ENCODE peak calls at places on chromosomes 7 and 10, in eight cellular contexts. One of them, this sample, is unnamed.
A peak's percentile ranks its signal among the peaks of the same experiment; 100 is the strongest.

GRCh38 chr10:21926949-21927348 is 76.6 kb downstream of the DNAJC1 start:
- DNase-seq in GM23248: peak; percentile 93
- DNase-seq in mesendoderm: peak; percentile 67
- DNase-seq in trophoblast cell: peak; percentile 73
- DNase-seq in K562: peak; percentile 27
- DNase-seq in endothelial cell of umbilical vein: peak; percentile 71
- DNase-seq in mammary epithelial cell: peak; percentile 91
- DNase-seq in OCI-LY7: no peak
- DNase-seq in this sample: peak; percentile 97

GRCh38 chr10:44682516-44682915 is 228.6 kb upstream of the TMEM72 start:
- DNase-seq in trophoblast cell: no peak
- DNase-seq in GM23248: no peak
- DNase-seq in endothelial cell of umbilical vein: no peak
- DNase-seq in mammary epithelial cell: no peak
- DNase-seq in mesendoderm: no peak
- DNase-seq in OCI-LY7: no peak
- DNase-seq in K562: no peak
- DNase-seq in this sample: no peak

GRCh38 chr7:7653568-7654187 is 13.1 kb downstream of the UMAD1 start:
- DNase-seq in trophoblast cell: peak; percentile 33
- DNase-seq in GM23248: peak; percentile 23
- DNase-seq in endothelial cell of umbilical vein: no peak
- DNase-seq in mesendoderm: peak; percentile 85
- DNase-seq in OCI-LY7: peak; percentile 57
- DNase-seq in mammary epithelial cell: no peak
- DNase-seq in K562: peak; percentile 44
- DNase-seq in this sample: no peak

GRCh38 chr10:1374901-1375804 is 319.0 kb downstream of the WDR37 start:
- DNase-seq in OCI-LY7: no peak
- DNase-seq in endothelial cell of umbilical vein: no peak
- DNase-seq in GM23248: no peak
- DNase-seq in mesendoderm: no peak
- DNase-seq in K562: no peak
- DNase-seq in trophoblast cell: no peak
- DNase-seq in mammary epithelial cell: no peak
- DNase-seq in this sample: no peak

GRCh38 chr7:99079104-99079503 is 64.8 kb downstream of the SMURF1 start:
- DNase-seq in mesendoderm: no peak
- DNase-seq in K562: no peak
- DNase-seq in endothelial cell of umbilical vein: no peak
- DNase-seq in trophoblast cell: no peak
- DNase-seq in GM23248: no peak
- DNase-seq in mammary epithelial cell: no peak
- DNase-seq in OCI-LY7: no peak
- DNase-seq in this sample: no peak

GRCh38 chr7:51045319-51046102 is 262.8 kb upstream of the GRB10 start:
- DNase-seq in trophoblast cell: no peak
- DNase-seq in mesendoderm: no peak
- DNase-seq in GM23248: peak; percentile 30
- DNase-seq in OCI-LY7: no peak
- DNase-seq in endothelial cell of umbilical vein: no peak
- DNase-seq in mammary epithelial cell: peak; percentile 60
- DNase-seq in K562: no peak
- DNase-seq in this sample: peak; percentile 51

GRCh38 chr10:99369126-99369525 is 40.0 kb downstream of the CNNM1 start:
- DNase-seq in GM23248: peak; percentile 85
- DNase-seq in OCI-LY7: no peak
- DNase-seq in mesendoderm: no peak
- DNase-seq in trophoblast cell: no peak
- DNase-seq in endothelial cell of umbilical vein: no peak
- DNase-seq in K562: no peak
- DNase-seq in mammary epithelial cell: no peak
- DNase-seq in this sample: no peak

GRCh38 chr7:122887198-122887597 is 938 bp upstream of the CADPS2 start:
- DNase-seq in trophoblast cell: peak; percentile 72
- DNase-seq in OCI-LY7: no peak
- DNase-seq in K562: peak; percentile 17
- DNase-seq in GM23248: peak; percentile 82
- DNase-seq in mesendoderm: peak; percentile 84
- DNase-seq in mammary epithelial cell: peak; percentile 59
- DNase-seq in endothelial cell of umbilical vein: peak; percentile 83
- DNase-seq in this sample: peak; percentile 82

GRCh38 chr10:57218382-57218781 is 857.3 kb upstream of the ZWINT start:
- DNase-seq in endothelial cell of umbilical vein: no peak
- DNase-seq in GM23248: no peak
- DNase-seq in mesendoderm: peak; percentile 41
- DNase-seq in trophoblast cell: peak; percentile 75
- DNase-seq in OCI-LY7: no peak
- DNase-seq in mammary epithelial cell: no peak
- DNase-seq in K562: no peak
- DNase-seq in this sample: no peak

GRCh38 chr10:132463333-132464255 is 66.6 kb downstream of the PWWP2B start:
- DNase-seq in K562: no peak
- DNase-seq in GM23248: peak; percentile 61
- DNase-seq in trophoblast cell: no peak
- DNase-seq in OCI-LY7: no peak
- DNase-seq in mammary epithelial cell: no peak
- DNase-seq in endothelial cell of umbilical vein: no peak
- DNase-seq in mesendoderm: no peak
- DNase-seq in this sample: peak; percentile 23

GRCh38 chr10:133226251-133226808 is 3.7 kb upstream of the UTF1 start:
- DNase-seq in GM23248: peak; percentile 45
- DNase-seq in mammary epithelial cell: peak; percentile 26
- DNase-seq in OCI-LY7: no peak
- DNase-seq in trophoblast cell: no peak
- DNase-seq in K562: no peak
- DNase-seq in mesendoderm: no peak
- DNase-seq in endothelial cell of umbilical vein: no peak
- DNase-seq in this sample: no peak

GRCh38 chr7:17936321-17936720 is 4.0 kb downstream of the SNX13 start:
- DNase-seq in endothelial cell of umbilical vein: no peak
- DNase-seq in mammary epithelial cell: no peak
- DNase-seq in trophoblast cell: no peak
- DNase-seq in mesendoderm: no peak
- DNase-seq in GM23248: no peak
- DNase-seq in K562: no peak
- DNase-seq in OCI-LY7: no peak
- DNase-seq in this sample: no peak

GRCh38 chr10:14356921-14357320 is 26.2 kb upstream of the FRMD4A start:
- DNase-seq in K562: no peak
- DNase-seq in endothelial cell of umbilical vein: no peak
- DNase-seq in mesendoderm: no peak
- DNase-seq in trophoblast cell: no peak
- DNase-seq in GM23248: peak; percentile 6
- DNase-seq in mammary epithelial cell: peak; percentile 73
- DNase-seq in OCI-LY7: no peak
- DNase-seq in this sample: peak; percentile 22

GRCh38 chr7:50854831-50855230 is 72.1 kb upstream of the GRB10 start:
- DNase-seq in GM23248: no peak
- DNase-seq in K562: no peak
- DNase-seq in OCI-LY7: no peak
- DNase-seq in endothelial cell of umbilical vein: no peak
- DNase-seq in trophoblast cell: no peak
- DNase-seq in mammary epithelial cell: no peak
- DNase-seq in mesendoderm: no peak
- DNase-seq in this sample: no peak

GRCh38 chr7:98185101-98185500 is 26.1 kb upstream of the BHLHA15 start:
- DNase-seq in GM23248: no peak
- DNase-seq in trophoblast cell: no peak
- DNase-seq in endothelial cell of umbilical vein: no peak
- DNase-seq in OCI-LY7: no peak
- DNase-seq in mammary epithelial cell: no peak
- DNase-seq in mesendoderm: no peak
- DNase-seq in K562: no peak
- DNase-seq in this sample: no peak

GRCh38 chr10:131865223-131865917 is 35.4 kb upstream of the PPP2R2D start:
- DNase-seq in GM23248: no peak
- DNase-seq in mesendoderm: no peak
- DNase-seq in trophoblast cell: no peak
- DNase-seq in mammary epithelial cell: no peak
- DNase-seq in OCI-LY7: no peak
- DNase-seq in K562: no peak
- DNase-seq in endothelial cell of umbilical vein: no peak
- DNase-seq in this sample: no peak

GRCh38 chr7:16646427-16647081 is 573 bp downstream of the BZW2 start:
- DNase-seq in endothelial cell of umbilical vein: peak; percentile 43
- DNase-seq in mammary epithelial cell: peak; percentile 25
- DNase-seq in K562: no peak
- DNase-seq in trophoblast cell: no peak
- DNase-seq in GM23248: peak; percentile 56
- DNase-seq in OCI-LY7: peak; percentile 55
- DNase-seq in mesendoderm: peak; percentile 32
- DNase-seq in this sample: peak; percentile 43

GRCh38 chr7:98514211-98515150 is 102.6 kb upstream of the NPTX2 start:
- DNase-seq in GM23248: no peak
- DNase-seq in mammary epithelial cell: no peak
- DNase-seq in trophoblast cell: no peak
- DNase-seq in OCI-LY7: no peak
- DNase-seq in endothelial cell of umbilical vein: no peak
- DNase-seq in K562: peak; percentile 69
- DNase-seq in mesendoderm: no peak
- DNase-seq in this sample: no peak

GRCh38 chr10:131022369-131022768 is 289.2 kb downstream of the TCERG1L start:
- DNase-seq in endothelial cell of umbilical vein: no peak
- DNase-seq in mammary epithelial cell: no peak
- DNase-seq in trophoblast cell: no peak
- DNase-seq in K562: no peak
- DNase-seq in mesendoderm: no peak
- DNase-seq in OCI-LY7: no peak
- DNase-seq in GM23248: no peak
- DNase-seq in this sample: no peak

GRCh38 chr7:2521952-2522591 is 2.5 kb downstream of the LFNG start:
- DNase-seq in mesendoderm: no peak
- DNase-seq in trophoblast cell: peak; percentile 53
- DNase-seq in mammary epithelial cell: peak; percentile 60
- DNase-seq in GM23248: peak; percentile 37
- DNase-seq in OCI-LY7: no peak
- DNase-seq in K562: no peak
- DNase-seq in endothelial cell of umbilical vein: peak; percentile 48
- DNase-seq in this sample: peak; percentile 49

GRCh38 chr10:130847170-130847569 is 464.4 kb downstream of the TCERG1L start:
- DNase-seq in mesendoderm: peak; percentile 51
- DNase-seq in K562: no peak
- DNase-seq in OCI-LY7: no peak
- DNase-seq in endothelial cell of umbilical vein: no peak
- DNase-seq in trophoblast cell: no peak
- DNase-seq in mammary epithelial cell: no peak
- DNase-seq in GM23248: no peak
- DNase-seq in this sample: no peak

GRCh38 chr10:95234951-95235350 is 40.9 kb downstream of the ACSM6 start:
- DNase-seq in mesendoderm: no peak
- DNase-seq in trophoblast cell: no peak
- DNase-seq in OCI-LY7: no peak
- DNase-seq in GM23248: no peak
- DNase-seq in endothelial cell of umbilical vein: no peak
- DNase-seq in K562: no peak
- DNase-seq in mammary epithelial cell: no peak
- DNase-seq in this sample: no peak
- H3K27ac ChIP-seq in mesendoderm: no peak overlapping the region
- H3K27ac ChIP-seq in trophoblast cell: no peak overlapping the region
- H3K27ac ChIP-seq in OCI-LY7: peak overlapping the region; percentile 96
- H3K27ac ChIP-seq in GM23248: no peak overlapping the region
- H3K27ac ChIP-seq in endothelial cell of umbilical vein: no peak overlapping the region
- H3K27ac ChIP-seq in K562: no peak overlapping the region
- H3K27ac ChIP-seq in mammary epithelial cell: no peak overlapping the region
- H3K27ac ChIP-seq in this sample: no peak overlapping the region

GRCh38 chr7:101817930-101818698 is 688 bp downstream of the CUX1 start:
- DNase-seq in mammary epithelial cell: no peak
- DNase-seq in GM23248: peak; percentile 26
- DNase-seq in OCI-LY7: no peak
- DNase-seq in trophoblast cell: no peak
- DNase-seq in K562: no peak
- DNase-seq in endothelial cell of umbilical vein: peak; percentile 33
- DNase-seq in mesendoderm: no peak
- DNase-seq in this sample: peak; percentile 64
- H3K79me2 ChIP-seq in mammary epithelial cell: peaks cover 53% of the 10 kb centered on the region
- H3K79me2 ChIP-seq in GM23248: peaks cover 55% of the 10 kb centered on the region
- H3K79me2 ChIP-seq in OCI-LY7: peaks cover 64% of the 10 kb centered on the region
- H3K79me2 ChIP-seq in trophoblast cell: peaks cover 33% of the 10 kb centered on the region
- H3K79me2 ChIP-seq in K562: peaks cover 76% of the 10 kb centered on the region
- H3K79me2 ChIP-seq in endothelial cell of umbilical vein: peaks cover 33% of the 10 kb centered on the region
- H3K79me2 ChIP-seq in mesendoderm: peaks cover 57% of the 10 kb centered on the region
- H3K79me2 ChIP-seq in this sample: peaks cover 20% of the 10 kb centered on the region

GRCh38 chr10:119655566-119656001 is 4.4 kb downstream of the BAG3 start:
- DNase-seq in endothelial cell of umbilical vein: peak; percentile 84
- DNase-seq in GM23248: peak; percentile 94
- DNase-seq in K562: no peak
- DNase-seq in OCI-LY7: no peak
- DNase-seq in trophoblast cell: peak; percentile 77
- DNase-seq in mesendoderm: no peak
- DNase-seq in mammary epithelial cell: peak; percentile 85
- DNase-seq in this sample: peak; percentile 86
- H3K4me1 ChIP-seq in endothelial cell of umbilical vein: peaks cover 55% of the 10 kb centered on the region
- H3K4me1 ChIP-seq in GM23248: peaks cover 57% of the 10 kb centered on the region
- H3K4me1 ChIP-seq in K562: peaks cover 60% of the 10 kb centered on the region
- H3K4me1 ChIP-seq in OCI-LY7: peaks cover 10% of the 10 kb centered on the region
- H3K4me1 ChIP-seq in trophoblast cell: peaks cover 36% of the 10 kb centered on the region
- H3K4me1 ChIP-seq in mesendoderm: peaks cover 19% of the 10 kb centered on the region
- H3K4me1 ChIP-seq in mammary epithelial cell: peaks cover 68% of the 10 kb centered on the region
- H3K4me1 ChIP-seq in this sample: peaks cover 43% of the 10 kb centered on the region

GRCh38 chr7:38844952-38845563 is 63.9 kb downstream of the VPS41 start:
- DNase-seq in GM23248: no peak
- DNase-seq in trophoblast cell: no peak
- DNase-seq in K562: no peak
- DNase-seq in OCI-LY7: no peak
- DNase-seq in endothelial cell of umbilical vein: no peak
- DNase-seq in mammary epithelial cell: no peak
- DNase-seq in mesendoderm: no peak
- DNase-seq in this sample: no peak

GRCh38 chr7:38834357-38834756 is 74.6 kb downstream of the VPS41 start:
- DNase-seq in OCI-LY7: no peak
- DNase-seq in K562: no peak
- DNase-seq in mammary epithelial cell: no peak
- DNase-seq in endothelial cell of umbilical vein: no peak
- DNase-seq in GM23248: no peak
- DNase-seq in mesendoderm: no peak
- DNase-seq in trophoblast cell: no peak
- DNase-seq in this sample: no peak

GRCh38 chr7:38838992-38839391 is 70.0 kb downstream of the VPS41 start:
- DNase-seq in K562: no peak
- DNase-seq in OCI-LY7: no peak
- DNase-seq in mesendoderm: no peak
- DNase-seq in mammary epithelial cell: no peak
- DNase-seq in trophoblast cell: no peak
- DNase-seq in endothelial cell of umbilical vein: no peak
- DNase-seq in GM23248: no peak
- DNase-seq in this sample: no peak

GRCh38 chr7:38840736-38841460 is 68.1 kb downstream of the VPS41 start:
- DNase-seq in OCI-LY7: no peak
- DNase-seq in endothelial cell of umbilical vein: peak; percentile 50
- DNase-seq in K562: no peak
- DNase-seq in trophoblast cell: no peak
- DNase-seq in mammary epithelial cell: peak; percentile 17
- DNase-seq in GM23248: peak; percentile 93
- DNase-seq in mesendoderm: no peak
- DNase-seq in this sample: peak; percentile 91

DNA sequence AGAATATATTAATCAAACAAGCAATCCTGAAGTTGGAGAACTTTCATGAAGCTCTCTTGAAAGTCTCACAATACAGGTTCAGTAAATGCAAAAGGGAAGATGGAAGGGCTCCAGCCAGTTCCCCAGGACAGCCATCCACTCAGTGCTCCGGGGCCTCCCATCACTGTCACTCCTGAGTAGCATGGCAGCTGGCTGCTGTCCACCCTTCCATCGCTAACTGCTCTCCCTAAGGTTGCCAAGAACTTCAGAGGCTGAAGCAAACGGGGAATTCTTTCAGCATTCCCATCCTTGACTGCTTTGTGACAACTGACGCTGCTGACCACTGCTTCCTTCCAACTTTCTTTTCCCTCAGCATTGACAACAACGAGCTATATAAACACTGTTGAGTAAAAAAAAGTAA is 69.1 kb downstream of the VPS41 start:
- DNase-seq in GM23248: no peak
- DNase-seq in K562: no peak
- DNase-seq in mesendoderm: no peak
- DNase-seq in mammary epithelial cell: no peak
- DNase-seq in trophoblast cell: no peak
- DNase-seq in OCI-LY7: no peak
- DNase-seq in endothelial cell of umbilical vein: no peak
- DNase-seq in this sample: peak; percentile 18
- H3K27ac ChIP-seq in GM23248: no peak overlapping the region
- H3K27ac ChIP-seq in K562: no peak overlapping the region
- H3K27ac ChIP-seq in mesendoderm: no peak overlapping the region
- H3K27ac ChIP-seq in mammary epithelial cell: no peak overlapping the region
- H3K27ac ChIP-seq in trophoblast cell: no peak overlapping the region
- H3K27ac ChIP-seq in OCI-LY7: no peak overlapping the region
- H3K27ac ChIP-seq in endothelial cell of umbilical vein: no peak overlapping the region
- H3K27ac ChIP-seq in this sample: no peak overlapping the region